ENCODE peak calls at places on chromosome 12, in ten cellular contexts. K is neural progenitor cell; J is AG10803; N is choroid plexus epithelial cell; L is progenitor cell of endocrine pancreas; R is pancreas; H is RWPE2; F is NCI-H1092; D is HepG2; P is stimulated activated CD8-positive, alpha-beta memory T cell treated with anti-CD3 and anti-CD28 coated beads, Interleukin-15, amount 100 ng/mL, for 1 hour. T is an unnamed sample.

GRCh38 chr12:54156578-54156977 is 32.2 kb downstream of the SMUG1 start:
- DNase-seq in K (no peak), J (no peak), N (no peak), L (no peak), R (no peak), H (no peak), F (no peak), D (no peak), P (no peak), T (no peak)

GRCh38 chr12:109165599-109165998 is 49.2 kb downstream of the ACACB start:
- DNase-seq in K (no peak), J (peak; percentile 4), N (no peak), L (no peak), R (no peak), H (no peak), F (no peak), D (no peak), P (no peak), T (peak; percentile 75)

GRCh38 chr12:6235499-6235898 is 35.3 kb downstream of the CD9 start:
- DNase-seq in K (no peak), J (no peak), N (no peak), L (no peak), R (peak; percentile 64), H (no peak), F (no peak), D (peak; percentile 74), P (no peak), T (no peak)

GRCh38 chr12:8951744-8952143 is 2.3 kb upstream of the M6PR start:
- DNase-seq in K (no peak), J (no peak), N (no peak), L (no peak), R (no peak), H (no peak), F (no peak), D (no peak), P (no peak), T (no peak)

GRCh38 chr12:3491938-3492867 is 1.2 kb downstream of the PRMT8 start:
- DNase-seq in K (peak; percentile 95), J (peak; percentile 38), N (peak; percentile 73), L (peak; percentile 92), R (peak; percentile 86), H (no peak), F (peak; percentile 16), D (peak; percentile 2), P (no peak), T (peak; percentile 32)

GRCh38 chr12:93279849-93280412 is 97.8 kb upstream of the NUDT4 start:
- DNase-seq in K (peak; percentile 37), J (no peak), N (peak; percentile 39), L (no peak), R (no peak), H (no peak), F (no peak), D (no peak), P (no peak), T (peak; percentile 37)

GRCh38 chr12:13891902-13892301 is 89.5 kb downstream of the GRIN2B start:
- DNase-seq in K (no peak), J (no peak), N (no peak), L (no peak), R (no peak), H (no peak), F (no peak), D (no peak), P (no peak), T (no peak)

GRCh38 chr12:68958337-68958736 is 25.4 kb upstream of the CPM start:
- DNase-seq in K (no peak), J (no peak), N (no peak), L (no peak), R (no peak), H (no peak), F (no peak), D (no peak), P (no peak), T (no peak)

GRCh38 chr12:123113038-123113437 is 37.9 kb downstream of the PITPNM2 start:
- DNase-seq in K (no peak), J (no peak), N (no peak), L (no peak), R (no peak), H (no peak), F (no peak), D (no peak), P (no peak), T (no peak)

GRCh38 chr12:12333980-12334709 is 15.9 kb downstream of the MANSC1 start:
- DNase-seq in K (peak; percentile 73), J (peak; percentile 44), N (peak; percentile 59), L (peak; percentile 46), R (peak; percentile 74), H (no peak), F (no peak), D (peak; percentile 53), P (peak; percentile 17), T (peak; percentile 46)

GRCh38 chr12:46181465-46181864 is 87.4 kb downstream of the SLC38A1 start:
- DNase-seq in K (no peak), J (no peak), N (no peak), L (no peak), R (no peak), H (no peak), F (no peak), D (no peak), P (no peak), T (no peak)

GRCh38 chr12:109797905-109798669 is 35.1 kb downstream of the TRPV4 start:
- DNase-seq in K (peak; percentile 30), J (no peak), N (no peak), L (no peak), R (no peak), H (no peak), F (no peak), D (no peak), P (no peak), T (no peak)

GRCh38 chr12:103858953-103859601 is 18.0 kb upstream of the NT5DC3 start:
- DNase-seq in K (no peak), J (peak; percentile 96), N (peak; percentile 98), L (no peak), R (no peak), H (peak; percentile 93), F (no peak), D (peak; percentile 67), P (no peak), T (peak; percentile 98)

GRCh38 chr12:103279444-103279843 is 216.3 kb downstream of the C12orf42 start:
- DNase-seq in K (no peak), J (no peak), N (no peak), L (no peak), R (no peak), H (no peak), F (no peak), D (no peak), P (no peak), T (no peak)

GRCh38 chr12:119528241-119528640 is 65.3 kb upstream of the TMEM233 start:
- DNase-seq in K (peak; percentile 82), J (no peak), N (peak; percentile 27), L (no peak), R (no peak), H (no peak), F (no peak), D (no peak), P (no peak), T (no peak)

GRCh38 chr12:130764475-130765185 is 48.5 kb upstream of the RIMBP2 start:
- DNase-seq in K (no peak), J (peak; percentile 17), N (peak; percentile 22), L (no peak), R (no peak), H (no peak), F (no peak), D (no peak), P (no peak), T (peak; percentile 33)

GRCh38 chr12:4145990-4146859 is 127.3 kb upstream of the CCND2 start:
- DNase-seq in K (no peak), J (no peak), N (no peak), L (no peak), R (no peak), H (no peak), F (no peak), D (no peak), P (no peak), T (no peak)

GRCh38 chr12:3751151-3752095 is 1.5 kb downstream of the CRACR2A start:
- DNase-seq in K (no peak), J (no peak), N (no peak), L (no peak), R (no peak), H (no peak), F (no peak), D (no peak), P (no peak), T (no peak)

GRCh38 chr12:39300799-39301198 is 142.1 kb downstream of the KIF21A start:
- DNase-seq in K (no peak), J (peak; percentile 33), N (no peak), L (no peak), R (no peak), H (no peak), F (no peak), D (no peak), P (no peak), T (no peak)

GRCh38 chr12:68495666-68496065 is 115.0 kb upstream of the RAP1B start:
- DNase-seq in K (no peak), J (peak; percentile 68), N (peak; percentile 79), L (no peak), R (no peak), H (no peak), F (no peak), D (no peak), P (no peak), T (peak; percentile 69)

GRCh38 chr12:9867531-9867930 is 1.6 kb downstream of the CLEC2B start:
- DNase-seq in K (no peak), J (no peak), N (no peak), L (no peak), R (no peak), H (no peak), F (no peak), D (no peak), P (no peak), T (no peak)

GRCh38 chr12:64781374-64782029 is 22.3 kb upstream of the GNS start:
- DNase-seq in K (peak; percentile 85), J (no peak), N (no peak), L (no peak), R (peak; percentile 66), H (no peak), F (no peak), D (no peak), P (no peak), T (no peak)

GRCh38 chr12:46101121-46101869 is 110.9 kb upstream of the SCAF11 start:
- DNase-seq in K (peak; percentile 7), J (no peak), N (no peak), L (no peak), R (no peak), H (no peak), F (no peak), D (no peak), P (no peak), T (no peak)

GRCh38 chr12:102869571-102869970 is 47.5 kb downstream of the PAH start:
- DNase-seq in K (no peak), J (no peak), N (no peak), L (no peak), R (no peak), H (no peak), F (no peak), D (no peak), P (no peak), T (no peak)

GRCh38 chr12:59403259-59403932 is 192.4 kb upstream of the SLC16A7 start:
- DNase-seq in K (peak; percentile 69), J (peak; percentile 85), N (peak; percentile 83), L (peak; percentile 18), R (no peak), H (no peak), F (peak; percentile 27), D (peak; percentile 44), P (no peak), T (peak; percentile 75)

GRCh38 chr12:105092336-105092735 is 8.1 kb upstream of the ALDH1L2 start:
- DNase-seq in K (peak; percentile 29), J (no peak), N (no peak), L (no peak), R (no peak), H (no peak), F (no peak), D (no peak), P (no peak), T (no peak)

GRCh38 chr12:43109626-43110345 is 442.2 kb downstream of the ADAMTS20 start:
- DNase-seq in K (no peak), J (no peak), N (no peak), L (no peak), R (no peak), H (no peak), F (no peak), D (no peak), P (no peak), T (no peak)

GRCh38 chr12:26135571-26135970 is 10.7 kb upstream of the BHLHE41 start:
- DNase-seq in K (no peak), J (no peak), N (peak; percentile 61), L (no peak), R (no peak), H (no peak), F (no peak), D (no peak), P (no peak), T (no peak)